ENCODE peak calls at places on chromosomes 5 and 9, in ten cellular contexts. V, O, F, S, B, L, P, Y, H and I are unnamed samples. For H3K4me1 and H3K27me3, the result is how much of the 10 kb centered on the place peaks cover.

GRCh38 chr5:150070277-150070638 is 16.1 kb downstream of the CSF1R start:
- DNase-seq in V (no peak), O (no peak), F (no peak), S (peak), B (peak), L (no peak), P (no peak), Y (peak), H (no peak), I (no peak)

GRCh38 chr5:89037090-89037489 is 154.1 kb upstream of the MEF2C start:
- DNase-seq in V (no peak), O (peak), F (peak), S (no peak), B (no peak), L (no peak), P (no peak), Y (peak), H (no peak), I (no peak)

GRCh38 chr5:159741829-159742228 is 174.5 kb upstream of the ADRA1B start:
- DNase-seq in V (no peak), O (no peak), F (no peak), S (no peak), B (no peak), L (no peak), P (no peak), Y (peak), H (no peak), I (no peak)

GRCh38 chr5:173307695-173308094 is 20.5 kb downstream of the STC2 start:
- DNase-seq in V (no peak), O (no peak), F (no peak), S (no peak), B (no peak), L (no peak), P (no peak), Y (no peak), H (no peak), I (no peak)

GRCh38 chr5:115419794-115420585 is 123.5 kb upstream of the CCDC112 start:
- DNase-seq in V (no peak), O (peak), F (peak), S (no peak), B (no peak), L (no peak), P (peak), Y (peak), H (no peak), I (no peak)

GRCh38 chr9:104858846-104859245 is 69.1 kb downstream of the ABCA1 start:
- DNase-seq in V (no peak), O (no peak), F (no peak), S (no peak), B (no peak), L (no peak), P (no peak), Y (no peak), H (no peak), I (no peak)

GRCh38 chr9:114460513-114461225 is 44.6 kb downstream of the WHRN start:
- DNase-seq in V (no peak), O (no peak), F (no peak), S (peak), B (peak), L (no peak), P (peak), Y (no peak), H (no peak), I (no peak)

GRCh38 chr5:141496038-141496437 is 7.2 kb downstream of the PCDHGC5 start:
- DNase-seq in V (no peak), O (no peak), F (no peak), S (peak), B (no peak), L (no peak), P (no peak), Y (peak), H (no peak), I (no peak)

GRCh38 chr9:137075275-137075775 is 2.0 kb upstream of the UAP1L1 start:
- DNase-seq in V (no peak), O (no peak), F (no peak), S (peak), B (no peak), L (no peak), P (no peak), Y (peak), H (no peak), I (no peak)

GRCh38 chr5:109812698-109813097 is 123.0 kb downstream of the MAN2A1 start:
- DNase-seq in V (no peak), O (no peak), F (no peak), S (no peak), B (no peak), L (no peak), P (no peak), Y (no peak), H (no peak), I (no peak)

GRCh38 chr9:92468206-92468605 is 14.1 kb downstream of the ASPN start:
- DNase-seq in V (no peak), O (peak), F (peak), S (no peak), B (no peak), L (no peak), P (no peak), Y (no peak), H (no peak), I (no peak)

GRCh38 chr9:89461302-89461701 is 36.6 kb downstream of the SEMA4D start:
- DNase-seq in V (no peak), O (peak), F (no peak), S (no peak), B (no peak), L (no peak), P (no peak), Y (no peak), H (no peak), I (no peak)

GRCh38 chr5:145847499-145848497 is 12.7 kb upstream of the PRELID2 start:
- DNase-seq in V (no peak), O (peak), F (peak), S (no peak), B (no peak), L (no peak), P (no peak), Y (no peak), H (no peak), I (no peak)

GRCh38 chr9:124983698-124984097 is 42.8 kb upstream of the GOLGA1 start:
- DNase-seq in V (no peak), O (no peak), F (no peak), S (no peak), B (no peak), L (no peak), P (no peak), Y (no peak), H (no peak), I (no peak)

GRCh38 chr5:74953961-74954720 is 88.0 kb upstream of the FAM169A start:
- DNase-seq in V (no peak), O (peak), F (peak), S (no peak), B (no peak), L (no peak), P (peak), Y (no peak), H (peak), I (no peak)

GRCh38 chr9:71638627-71639026 is 129.7 kb downstream of the CEMIP2 start:
- DNase-seq in V (no peak), O (no peak), F (no peak), S (no peak), B (no peak), L (no peak), P (no peak), Y (no peak), H (no peak), I (peak)

GRCh38 chr5:132947661-132948060 is 15.8 kb downstream of the AFF4 start:
- DNase-seq in V (no peak), O (no peak), F (peak), S (no peak), B (no peak), L (no peak), P (no peak), Y (no peak), H (no peak), I (no peak)

GRCh38 chr5:146089287-146089686 is 16.1 kb downstream of the PLAC8L1 start:
- DNase-seq in V (no peak), O (no peak), F (no peak), S (no peak), B (no peak), L (no peak), P (no peak), Y (no peak), H (no peak), I (no peak)

GRCh38 chr5:95962785-95963184 is 1.1 kb upstream of the ELL2 start:
- DNase-seq in V (peak), O (no peak), F (no peak), S (peak), B (no peak), L (no peak), P (peak), Y (peak), H (peak), I (no peak)

GRCh38 chr9:37529111-37529510 is 43.4 kb downstream of the POLR1E start:
- DNase-seq in V (no peak), O (peak), F (no peak), S (no peak), B (no peak), L (peak), P (no peak), Y (no peak), H (no peak), I (no peak)

GRCh38 chr9:131706608-131706970 is 33.3 kb downstream of the RAPGEF1 start:
- DNase-seq in V (no peak), O (no peak), F (no peak), S (no peak), B (no peak), L (no peak), P (no peak), Y (no peak), H (peak), I (no peak)
- H3K4me1 ChIP-seq in V (under half), O (half or more), F (half or more), S (under half), B (under half), L (under half), P (under half), Y (half or more), H (under half), I (under half)

DNA sequence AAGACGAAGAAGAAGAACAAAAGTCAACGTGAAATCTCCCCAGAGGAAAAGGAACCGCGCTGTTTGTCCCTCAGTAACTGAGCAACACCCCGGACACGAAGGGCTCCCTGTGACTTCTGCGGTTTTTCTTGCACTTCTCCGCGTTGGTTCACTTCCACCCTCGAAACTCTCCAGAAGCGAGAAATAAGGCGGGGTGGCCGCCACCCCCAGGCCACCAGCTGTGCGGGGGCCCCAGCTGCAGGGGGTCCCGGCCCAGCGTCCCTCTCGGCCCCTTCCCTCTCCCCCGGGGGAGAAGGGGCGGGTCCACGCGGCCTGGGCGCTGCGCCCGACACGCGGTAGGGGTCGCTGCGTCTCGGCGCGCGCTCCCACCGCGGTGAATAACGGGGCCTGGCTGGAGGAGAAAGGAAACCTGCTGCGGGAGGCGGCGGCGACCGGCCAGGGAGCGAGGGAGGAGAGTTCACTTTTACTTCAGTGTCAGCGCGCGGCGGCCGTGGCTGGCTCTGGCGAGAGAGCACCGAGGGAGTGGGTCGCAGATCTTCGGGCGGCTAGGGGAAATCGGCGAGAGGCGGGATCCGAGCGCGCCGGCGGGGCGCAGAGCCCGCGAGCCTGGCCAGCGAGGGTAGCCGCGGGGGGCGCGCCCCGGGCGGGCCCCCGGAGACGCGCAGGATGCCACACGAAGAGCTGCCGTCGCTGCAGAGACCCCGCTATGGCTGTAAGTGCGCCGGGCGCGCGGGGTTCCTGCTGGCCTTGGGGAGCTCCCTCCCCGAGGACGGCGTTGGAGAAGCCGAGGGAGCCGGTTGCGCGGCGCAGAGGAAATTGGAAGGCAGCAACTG is at the start of gene IQGAP2:
- DNase-seq in V (peak), O (peak), F (peak), S (peak), B (peak), L (peak), P (peak), Y (peak), H (peak), I (peak)
- H3K27me3 ChIP-seq in V (under half), O (under half), F (half or more), S (under half), B (under half), L (under half), P (under half), Y (under half), H (under half), I (under half)

GRCh38 chr9:121858788-121859187 is 207.4 kb downstream of the DAB2IP start:
- DNase-seq in V (no peak), O (no peak), F (no peak), S (no peak), B (no peak), L (no peak), P (no peak), Y (no peak), H (no peak), I (no peak)
- TF ChIP-seq CTCF in V (no peak), O (no peak), F (no peak), S (no peak), B (no peak), L (no peak), P (no peak), Y (peak), H (no peak), I (no peak)

DNA sequence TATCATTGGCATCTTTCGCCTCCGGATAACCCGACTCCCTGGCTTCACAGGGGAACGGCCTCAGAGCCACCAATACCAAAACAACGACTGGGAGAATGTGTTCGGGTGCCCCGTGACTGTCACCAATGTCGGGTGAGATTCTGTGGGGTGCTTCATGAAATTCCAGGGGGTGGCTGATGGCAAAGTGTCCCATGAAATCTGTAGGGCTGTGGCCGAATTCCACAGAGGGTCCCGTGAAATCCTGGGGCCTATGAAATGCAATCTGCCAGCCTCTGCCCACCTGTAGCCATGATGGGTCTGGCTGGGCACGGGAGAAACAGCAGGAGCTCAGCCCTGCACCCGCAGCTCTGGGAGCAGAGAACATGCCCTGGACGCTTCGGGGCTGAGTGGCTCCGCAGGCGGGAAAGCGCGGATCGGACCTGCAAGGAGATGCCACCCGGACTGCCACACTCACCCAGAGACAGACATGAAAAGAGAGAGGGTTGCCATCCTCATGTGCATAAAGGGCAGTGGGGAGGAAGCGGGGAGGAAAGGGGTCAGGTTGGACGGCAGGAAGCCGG is 192.4 kb downstream of the OLFM1 start:
- DNase-seq in V (no peak), O (no peak), F (no peak), S (no peak), B (no peak), L (no peak), P (no peak), Y (no peak), H (no peak), I (no peak)
- H3K4me1 ChIP-seq in V (under half), O (under half), F (under half), S (under half), B (under half), L (under half), P (under half), Y (under half), H (under half), I (under half)